ENCODE peak calls at places on chromosome 1, in five cellular contexts. P, J, Z, S and G are unnamed samples.

GRCh38 chr1:39729030-39729429 is 9.7 kb upstream of the PPIE start:
- DNase-seq in P (no peak), J (no peak), Z (no peak), S (no peak), G (no peak)

GRCh38 chr1:26284597-26285351 is 4.9 kb downstream of the SH3BGRL3 start:
- DNase-seq in P (peak; percentile 82), J (peak; percentile 91), Z (peak; percentile 82), S (peak; percentile 87), G (peak; percentile 95)

GRCh38 chr1:88189525-88189924 is 494.5 kb upstream of the PKN2 start:
- DNase-seq in P (no peak), J (no peak), Z (no peak), S (no peak), G (no peak)

GRCh38 chr1:24925082-24925779 is 4.8 kb downstream of the RUNX3 start:
- DNase-seq in P (no peak), J (no peak), Z (no peak), S (no peak), G (no peak)

GRCh38 chr1:102100666-102101065 is 103.9 kb upstream of the OLFM3 start:
- DNase-seq in P (no peak), J (no peak), Z (no peak), S (no peak), G (no peak)

GRCh38 chr1:17550684-17551584 is 11.4 kb downstream of the ARHGEF10L start:
- DNase-seq in P (no peak), J (no peak), Z (no peak), S (no peak), G (no peak)

GRCh38 chr1:49627781-49628180 is 396.0 kb downstream of the AGBL4 start:
- DNase-seq in P (no peak), J (no peak), Z (no peak), S (no peak), G (no peak)

GRCh38 chr1:89332461-89332860 is 31.4 kb upstream of the GBP6 start:
- DNase-seq in P (no peak), J (no peak), Z (no peak), S (no peak), G (no peak)

GRCh38 chr1:155184835-155185782 is 11.5 kb downstream of the TRIM46 start:
- DNase-seq in P (no peak), J (peak; percentile 83), Z (no peak), S (no peak), G (peak; percentile 72)

GRCh38 chr1:170716835-170717429 is 53.0 kb downstream of the PRRX1 start:
- DNase-seq in P (no peak), J (no peak), Z (no peak), S (no peak), G (no peak)

GRCh38 chr1:95084317-95085176 is 11.8 kb upstream of the ALG14 start:
- DNase-seq in P (peak; percentile 76), J (no peak), Z (no peak), S (peak; percentile 49), G (peak; percentile 78)

GRCh38 chr1:204455063-204455830 is 39.4 kb downstream of the PIK3C2B start:
- DNase-seq in P (no peak), J (no peak), Z (no peak), S (no peak), G (peak; percentile 91)

GRCh38 chr1:90357980-90358379 is 359.1 kb downstream of the BARHL2 start:
- DNase-seq in P (no peak), J (no peak), Z (no peak), S (no peak), G (no peak)

GRCh38 chr1:162023547-162024501 is at the start of gene OLFML2B:
- DNase-seq in P (peak; percentile 68), J (peak; percentile 94), Z (no peak), S (peak; percentile 79), G (peak; percentile 93)

GRCh38 chr1:224543453-224543852 is 72.7 kb upstream of the CNIH3 start:
- DNase-seq in P (no peak), J (no peak), Z (no peak), S (no peak), G (no peak)

GRCh38 chr1:30001452-30002039 is 721.8 kb downstream of the MATN1 start:
- DNase-seq in P (peak; percentile 40), J (no peak), Z (no peak), S (no peak), G (no peak)

GRCh38 chr1:157162345-157162744 is 24.1 kb upstream of the ETV3 start:
- DNase-seq in P (peak; percentile 84), J (no peak), Z (no peak), S (no peak), G (no peak)

GRCh38 chr1:165443539-165444289 is 1.2 kb downstream of the RXRG start:
- DNase-seq in P (peak; percentile 53), J (no peak), Z (no peak), S (no peak), G (peak; percentile 65)
- H3K4me3 ChIP-seq in P (no peak overlapping the region), J (no peak overlapping the region), Z (no peak overlapping the region), S (no peak overlapping the region), G (no peak overlapping the region)

DNA sequence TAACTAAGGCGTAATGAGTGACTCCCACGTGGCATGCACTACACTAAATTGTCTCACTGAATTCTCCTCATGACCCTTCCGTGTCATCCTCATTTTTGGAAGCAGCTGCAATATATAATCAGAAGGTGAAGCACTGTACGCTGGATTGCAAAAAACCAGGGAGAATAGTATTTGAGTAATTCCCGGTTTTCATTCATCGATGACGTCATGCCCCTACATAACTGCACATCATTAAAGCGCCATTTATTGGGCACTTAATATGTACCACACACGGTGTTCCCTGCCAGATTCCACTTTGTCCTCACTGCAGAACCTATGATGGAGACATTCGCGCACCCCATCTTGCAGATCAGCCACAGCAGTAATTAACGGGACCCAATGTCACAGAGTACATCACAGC is 41.0 kb downstream of the DHRS3 start:
- DNase-seq in P (no peak), J (no peak), Z (no peak), S (no peak), G (no peak)
- H3K36me3 ChIP-seq in P (no peaks in the 10 kb centered on the region), J (no peaks in the 10 kb centered on the region), Z (no peaks in the 10 kb centered on the region), S (no peaks in the 10 kb centered on the region), G (peaks cover 10% of the 10 kb centered on the region)

GRCh38 chr1:5497471-5497870 is 494.8 kb downstream of the NPHP4 start:
- DNase-seq in P (no peak), J (no peak), Z (no peak), S (no peak), G (no peak)
- H3K27me3 ChIP-seq in P (no peaks in the 10 kb centered on the region), J (peaks cover 48% of the 10 kb centered on the region), Z (peaks cover 21% of the 10 kb centered on the region), S (no peaks in the 10 kb centered on the region), G (no peaks in the 10 kb centered on the region)

DNA sequence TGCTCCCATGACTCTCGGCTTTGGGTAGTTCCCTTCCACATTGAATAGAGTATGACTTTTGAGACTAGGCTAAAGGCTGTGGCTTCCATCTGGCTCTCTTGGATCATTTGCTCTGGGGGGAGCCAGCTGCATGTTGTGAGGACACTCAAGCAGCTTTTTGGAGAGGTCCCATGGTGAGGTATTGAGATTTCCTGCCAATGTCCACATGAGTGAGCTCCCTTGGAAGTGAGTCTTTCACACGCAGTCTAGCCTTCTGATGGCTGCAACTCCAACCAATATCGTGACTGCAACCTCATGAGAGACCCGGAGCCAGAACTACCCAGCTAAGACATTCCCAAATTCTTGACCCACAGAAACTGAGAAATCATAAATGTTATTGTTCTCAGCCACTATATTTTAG is 127.7 kb upstream of the KAZN start:
- DNase-seq in P (no peak), J (no peak), Z (no peak), S (no peak), G (no peak)
- H3K4me3 ChIP-seq in P (no peak overlapping the region), J (no peak overlapping the region), Z (no peak overlapping the region), S (no peak overlapping the region), G (no peak overlapping the region)

GRCh38 chr1:167993720-167994119 is 56.8 kb upstream of the MPC2 start:
- DNase-seq in P (no peak), J (no peak), Z (no peak), S (no peak), G (no peak)
- H3K36me3 ChIP-seq in P (no peaks in the 10 kb centered on the region), J (no peaks in the 10 kb centered on the region), Z (peaks cover 4% of the 10 kb centered on the region), S (peaks cover 2% of the 10 kb centered on the region), G (peaks cover 3% of the 10 kb centered on the region)

GRCh38 chr1:76868154-76868882 is 1.0 kb downstream of the ST6GALNAC5 start:
- DNase-seq in P (peak; percentile 80), J (peak; percentile 83), Z (no peak), S (peak; percentile 44), G (peak; percentile 89)
- H3K27me3 ChIP-seq in P (no peaks in the 10 kb centered on the region), J (peaks cover 73% of the 10 kb centered on the region), Z (peaks cover 25% of the 10 kb centered on the region), S (peaks cover 8% of the 10 kb centered on the region), G (peaks cover 23% of the 10 kb centered on the region)

GRCh38 chr1:159889821-159890252 is 10.1 kb downstream of the CFAP45 start:
- DNase-seq in P (peak; percentile 91), J (no peak), Z (no peak), S (peak; percentile 92), G (no peak)
- H3K4me3 ChIP-seq in P (no peak overlapping the region), J (no peak overlapping the region), Z (no peak overlapping the region), S (no peak overlapping the region), G (no peak overlapping the region)